ENCODE peak calls at places on chromosomes 5 and 9, in four cellular contexts. Q, A, D and U are unnamed samples.

GRCh38 chr5:3080366-3080765 is 328.9 kb upstream of the IRX2 start:
- DNase-seq in Q (no peak), A (no peak), D (no peak), U (no peak)

GRCh38 chr9:114777841-114778240 is 28.0 kb downstream of the TNFSF15 start:
- DNase-seq in Q (no peak), A (no peak), D (peak), U (no peak)

GRCh38 chr5:31193591-31194457 is at the start of gene CDH6:
- DNase-seq in Q (peak), A (no peak), D (no peak), U (no peak)

GRCh38 chr5:141513627-141514329 is 24.9 kb downstream of the PCDHGC5 start:
- DNase-seq in Q (peak), A (peak), D (peak), U (peak)

GRCh38 chr9:136975624-136976023 is 1.7 kb upstream of the PTGDS start:
- DNase-seq in Q (peak), A (no peak), D (no peak), U (no peak)

GRCh38 chr9:95836072-95836471 is 39.4 kb upstream of the ERCC6L2 start:
- DNase-seq in Q (no peak), A (no peak), D (no peak), U (no peak)

GRCh38 chr5:148620696-148621095 is 33.6 kb downstream of the HTR4 start:
- DNase-seq in Q (no peak), A (no peak), D (no peak), U (no peak)

GRCh38 chr5:156208271-156208670 is 118.7 kb upstream of the SGCD start:
- DNase-seq in Q (no peak), A (no peak), D (peak), U (no peak)

GRCh38 chr5:44252545-44252944 is 136.7 kb downstream of the FGF10 start:
- DNase-seq in Q (no peak), A (no peak), D (peak), U (no peak)

GRCh38 chr9:37060821-37061220 is 26.8 kb upstream of the PAX5 start:
- DNase-seq in Q (no peak), A (no peak), D (no peak), U (no peak)

GRCh38 chr9:104774831-104775573 is 11.1 kb downstream of the NIPSNAP3B start:
- DNase-seq in Q (no peak), A (no peak), D (no peak), U (no peak)

GRCh38 chr5:97062046-97062445 is 80.4 kb downstream of the LIX1 start:
- DNase-seq in Q (no peak), A (no peak), D (no peak), U (no peak)

GRCh38 chr9:21002040-21002439 is 29.4 kb downstream of the HACD4 start:
- DNase-seq in Q (no peak), A (no peak), D (no peak), U (no peak)

GRCh38 chr9:8384126-8384525 is 584.5 kb upstream of the DMAC1 start:
- DNase-seq in Q (no peak), A (no peak), D (peak), U (no peak)

GRCh38 chr9:10678790-10679189 is 66.0 kb upstream of the PTPRD start:
- DNase-seq in Q (no peak), A (no peak), D (peak), U (peak)

DNA sequence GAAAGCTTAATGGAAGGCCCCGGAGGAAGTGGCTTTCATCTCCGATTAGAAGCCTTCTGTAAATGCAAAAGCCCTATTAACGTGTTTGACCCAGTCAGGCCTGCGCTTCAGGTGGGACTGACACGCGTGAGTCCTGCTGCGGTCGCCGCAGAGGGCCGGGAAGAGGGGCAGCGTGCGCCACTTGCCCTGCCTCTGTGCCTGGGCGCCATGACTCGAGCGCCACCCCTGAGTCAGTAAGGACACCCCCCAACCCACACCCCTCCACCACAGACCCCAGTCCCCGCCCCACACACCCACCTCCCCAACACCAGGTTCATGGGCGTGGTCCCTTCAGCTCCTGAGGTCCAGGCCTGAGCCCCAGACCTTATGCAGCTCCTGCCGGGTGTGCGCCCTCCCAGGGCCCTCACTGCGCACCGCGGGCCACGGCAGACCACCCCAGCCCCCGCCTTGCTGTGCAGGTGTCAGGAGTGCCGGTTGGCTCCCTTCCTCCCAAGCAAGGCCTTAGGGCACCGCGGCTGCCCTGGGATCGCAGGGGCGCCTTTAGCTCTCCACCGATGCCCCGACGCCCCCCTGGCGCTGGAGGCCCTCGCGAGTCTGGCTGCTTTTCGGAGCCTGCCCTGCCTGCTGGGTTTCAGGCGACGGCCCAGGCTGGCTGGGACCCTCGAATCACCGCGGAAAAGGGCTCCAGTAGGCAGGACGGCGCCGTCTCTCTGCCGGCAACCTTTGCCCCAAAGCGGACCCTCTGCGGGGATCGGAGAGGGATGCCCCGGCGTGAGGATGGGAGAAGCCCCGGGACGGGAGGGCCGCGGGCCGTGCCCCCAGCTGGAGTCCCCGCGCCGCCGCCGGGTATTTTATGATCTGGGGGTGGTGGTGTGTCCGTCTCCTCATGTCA is 625 bp upstream of the OLFM1 start:
- DNase-seq in Q (no peak), A (no peak), D (no peak), U (no peak)
- H3K4me3 ChIP-seq in Q (peak), A (peak), D (no peak), U (no peak)

GRCh38 chr5:130912088-130912487 is 253.0 kb downstream of the HINT1 start:
- DNase-seq in Q (no peak), A (no peak), D (peak), U (no peak)
- TF ChIP-seq CTCF in Q (no peak), A (no peak), D (peak), U (peak)

DNA sequence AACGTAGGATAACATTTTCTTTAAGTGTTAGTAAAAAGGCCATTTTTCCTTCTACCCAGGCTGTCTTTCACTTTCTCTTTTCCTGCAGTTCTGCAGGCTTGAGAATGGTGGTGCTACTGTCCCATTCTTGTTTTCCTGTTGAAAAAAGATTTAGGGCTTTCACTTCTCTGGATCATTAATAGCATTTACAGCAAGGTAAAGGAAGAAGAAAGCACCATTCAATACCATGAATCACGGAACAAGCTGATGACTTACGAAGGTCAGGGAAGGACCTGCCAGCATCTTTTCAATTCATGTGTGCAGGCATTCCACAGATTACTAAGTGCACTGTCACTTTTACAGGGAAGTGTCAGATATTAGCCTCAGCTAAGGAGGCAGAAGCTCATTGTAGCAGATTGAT is 292.8 kb downstream of the YTHDC2 start:
- DNase-seq in Q (no peak), A (no peak), D (peak), U (no peak)
- H3K4me3 ChIP-seq in Q (no peak), A (no peak), D (no peak), U (no peak)

GRCh38 chr9:93996863-93997262 is 41.7 kb upstream of the BARX1 start:
- DNase-seq in Q (no peak), A (no peak), D (no peak), U (no peak)
- TF ChIP-seq CTCF in Q (no peak), A (no peak), D (peak), U (peak)

DNA sequence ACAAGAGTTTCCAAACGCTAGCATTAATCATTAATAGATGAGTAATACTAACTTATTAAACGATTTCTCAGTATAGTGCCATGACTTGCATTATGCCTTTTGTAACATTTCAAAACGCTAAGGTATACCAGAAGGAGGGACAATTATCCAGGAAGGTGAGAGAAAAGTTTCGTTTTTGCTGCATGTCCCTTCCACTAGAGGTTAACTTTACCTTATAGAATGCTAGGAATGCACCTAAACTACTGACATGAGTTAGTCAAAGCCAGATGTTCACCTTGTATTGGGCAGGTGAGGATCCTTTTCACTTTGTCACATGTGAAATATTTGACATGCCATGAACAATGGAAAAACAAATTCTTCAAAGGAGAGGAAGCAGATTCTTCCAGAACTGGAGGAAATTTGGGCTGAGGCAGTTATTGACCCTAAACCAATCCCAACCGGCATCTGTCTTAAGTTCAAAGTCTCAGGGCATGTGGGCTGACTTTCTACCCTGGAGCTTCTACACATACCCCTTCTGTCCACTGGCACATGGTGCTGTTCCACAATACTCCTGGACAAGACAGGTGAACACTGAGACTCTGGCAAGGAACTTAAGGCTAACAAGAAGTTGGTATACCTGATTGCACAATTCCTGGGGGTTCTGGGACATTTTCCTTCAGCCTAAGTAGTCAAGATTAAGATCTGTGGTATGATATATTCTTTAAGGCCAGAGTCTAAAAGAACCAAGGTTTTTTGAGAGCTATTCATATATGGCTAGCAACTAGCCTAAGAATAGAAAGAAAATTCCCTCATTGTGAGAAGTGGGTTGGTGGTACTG is 2.5 kb downstream of the VLDLR start:
- DNase-seq in Q (no peak), A (no peak), D (no peak), U (no peak)
- H3K4me3 ChIP-seq in Q (peak), A (peak), D (no peak), U (peak)

DNA sequence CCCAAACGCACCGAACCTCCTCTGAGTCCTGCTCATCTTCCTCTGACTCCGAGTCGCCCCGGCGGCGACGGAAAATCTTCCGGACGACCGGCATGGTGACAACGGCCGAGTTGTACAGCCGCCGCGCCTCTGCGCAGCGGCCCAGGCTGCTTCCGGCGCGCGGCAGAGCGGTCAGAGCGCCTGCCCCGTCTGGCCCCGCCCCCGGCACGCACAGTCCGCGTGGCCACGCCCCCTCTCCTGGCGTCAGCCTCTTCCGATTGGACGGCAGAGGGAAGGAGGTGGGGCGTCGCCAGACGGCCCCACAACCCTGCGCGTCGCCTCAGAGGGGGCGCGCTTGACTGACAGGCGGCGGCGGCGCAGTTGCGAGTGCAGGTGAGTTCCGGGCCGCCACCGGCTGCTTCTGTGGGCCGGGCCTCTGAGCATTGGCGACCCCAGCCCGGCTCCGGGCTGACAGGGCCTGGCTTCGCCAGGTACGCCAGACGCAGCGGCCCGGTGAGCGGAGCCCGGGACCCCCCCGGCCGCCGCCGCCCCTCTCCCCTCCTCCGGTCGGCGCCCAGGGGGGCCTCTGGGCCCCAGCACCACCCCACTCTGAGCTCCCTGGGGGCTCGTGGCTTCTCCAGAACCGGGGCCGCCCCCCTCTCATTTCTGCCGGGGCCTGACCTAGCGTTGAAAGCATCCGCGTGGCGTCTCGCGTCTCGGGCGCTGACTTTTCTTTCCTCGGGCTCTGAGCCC is at the start of the genes C9orf78 and USP20:
- DNase-seq in Q (peak), A (peak), D (peak), U (peak)
- TF ChIP-seq CTCF in Q (no peak), A (peak), D (no peak), U (no peak)

GRCh38 chr9:71245651-71246050 is 124.2 kb upstream of the TRPM3 start:
- DNase-seq in Q (no peak), A (no peak), D (no peak), U (no peak)

GRCh38 chr9:71254592-71255277 is 133.3 kb upstream of the TRPM3 start:
- DNase-seq in Q (no peak), A (no peak), D (no peak), U (no peak)

GRCh38 chr9:71249729-71250317 is 128.4 kb upstream of the TRPM3 start:
- DNase-seq in Q (no peak), A (no peak), D (peak), U (peak)

GRCh38 chr9:71253021-71253420 is 131.6 kb upstream of the TRPM3 start:
- DNase-seq in Q (no peak), A (no peak), D (peak), U (no peak)

DNA sequence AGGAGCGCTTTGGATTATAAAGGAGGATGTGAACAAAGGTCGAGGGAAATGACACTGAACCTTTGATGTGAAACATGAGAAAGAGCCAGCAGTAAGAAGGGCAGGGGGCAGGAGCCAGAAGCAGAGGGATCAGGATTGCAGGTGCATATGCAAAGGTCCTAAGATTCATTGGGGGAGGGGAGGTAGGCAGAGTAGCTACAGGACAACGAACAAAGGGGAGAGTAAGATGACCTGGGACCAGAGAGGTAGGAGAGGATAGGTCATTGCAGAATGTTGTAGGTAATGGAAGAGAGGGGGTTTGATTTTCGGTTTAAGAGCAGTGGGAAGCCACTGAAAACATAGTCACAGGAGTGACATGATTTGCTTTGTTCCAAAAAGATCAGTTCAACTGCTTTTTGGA is 129.2 kb upstream of the TRPM3 start:
- DNase-seq in Q (no peak), A (no peak), D (no peak), U (no peak)
- H3K4me3 ChIP-seq in Q (no peak), A (no peak), D (no peak), U (no peak)

DNA sequence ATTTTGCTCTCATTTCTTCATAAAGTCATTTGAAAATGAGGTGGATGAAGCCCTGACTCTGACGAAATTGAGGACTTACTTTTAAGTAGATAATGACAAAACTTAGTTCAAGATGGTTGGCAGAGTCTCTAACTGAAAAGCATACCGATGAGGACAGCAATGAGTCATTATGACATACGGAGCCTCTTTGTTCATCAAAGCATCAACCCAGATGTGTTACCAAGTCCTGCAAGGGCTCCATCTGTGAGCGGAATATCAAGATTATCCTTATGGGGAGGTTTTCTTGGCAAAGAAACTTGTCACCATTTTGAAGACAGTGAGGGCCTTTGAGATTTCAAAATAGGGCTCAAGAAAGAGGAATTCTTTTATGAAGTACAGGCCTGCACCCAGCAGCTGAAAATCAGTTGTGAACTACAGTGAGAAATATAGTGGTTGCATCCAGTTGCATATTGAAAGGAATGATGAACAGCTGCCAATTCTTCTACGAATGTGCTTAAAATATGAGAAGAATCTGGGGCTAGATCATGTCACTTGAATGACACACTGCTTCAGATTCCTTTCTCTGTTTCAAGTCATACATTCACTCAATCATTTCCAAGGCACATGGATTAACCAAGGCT is 86.6 kb upstream of the SLC24A2 start:
- DNase-seq in Q (no peak), A (no peak), D (peak), U (no peak)
- TF ChIP-seq CTCF in Q (no peak), A (no peak), D (no peak), U (no peak)